ENCODE peak calls at places on chromosomes 5 and 9, in six cellular contexts. L, A, X, K, S and Y are unnamed samples.

GRCh38 chr5:157324237-157324636 is 58.3 kb downstream of the CYFIP2 start:
- DNase-seq in S (no peak), K (peak), X (no peak), A (no peak), L (no peak), Y (no peak)

GRCh38 chr9:133561976-133562554 is 27.6 kb downstream of the ADAMTSL2 start:
- DNase-seq in S (no peak), A (peak), X (no peak), L (no peak), K (no peak), Y (no peak)

GRCh38 chr5:1293416-1293996 is 1.4 kb downstream of the TERT start:
- DNase-seq in S (no peak), K (no peak), A (peak), X (no peak), L (no peak), Y (no peak)

GRCh38 chr5:58999804-59000595 is 417.1 kb downstream of the RAB3C start:
- DNase-seq in A (no peak), S (peak), X (no peak), L (no peak), K (peak), Y (no peak)

GRCh38 chr5:109983135-109983534 is 293.4 kb downstream of the MAN2A1 start:
- DNase-seq in L (no peak), A (no peak), X (no peak), S (no peak), K (no peak), Y (no peak)

GRCh38 chr5:131609774-131610173 is 25.3 kb downstream of the RAPGEF6 start:
- DNase-seq in X (no peak), A (no peak), S (no peak), K (no peak), L (no peak), Y (no peak)

GRCh38 chr5:177474094-177474493 is 660 bp upstream of the DBN1 start:
- DNase-seq in X (peak), A (no peak), L (no peak), S (no peak), K (no peak), Y (no peak)

GRCh38 chr9:20225841-20226240 is 396.5 kb downstream of the MLLT3 start:
- DNase-seq in X (no peak), A (no peak), S (no peak), K (no peak), L (no peak), Y (no peak)

GRCh38 chr9:73152953-73153352 is 1.3 kb downstream of the ANXA1 start:
- DNase-seq in K (no peak), X (no peak), S (no peak), L (peak), A (no peak), Y (no peak)

GRCh38 chr5:141245250-141245717 is at the start of gene PCDHB15:
- DNase-seq in X (no peak), L (no peak), K (peak), A (no peak), S (peak), Y (peak)

GRCh38 chr5:133071983-133072531 is 20.2 kb downstream of the HSPA4 start:
- DNase-seq in X (no peak), A (no peak), S (no peak), K (no peak), L (no peak), Y (no peak)

GRCh38 chr5:95887977-95888376 is 65.5 kb upstream of the GLRX start:
- DNase-seq in X (no peak), K (peak), A (no peak), S (no peak), L (no peak), Y (no peak)

GRCh38 chr9:129626944-129627297 is 958 bp downstream of the NTMT1 start:
- DNase-seq in L (no peak), A (no peak), K (no peak), X (no peak), S (no peak), Y (no peak)

GRCh38 chr5:51860532-51861018 is 477.3 kb downstream of the ISL1 start:
- DNase-seq in A (no peak), S (no peak), X (no peak), L (no peak), K (no peak), Y (no peak)

GRCh38 chr9:72828281-72828731 is 124.5 kb downstream of the ALDH1A1 start:
- DNase-seq in K (peak), S (no peak), A (no peak), L (no peak), X (no peak), Y (no peak)

DNA sequence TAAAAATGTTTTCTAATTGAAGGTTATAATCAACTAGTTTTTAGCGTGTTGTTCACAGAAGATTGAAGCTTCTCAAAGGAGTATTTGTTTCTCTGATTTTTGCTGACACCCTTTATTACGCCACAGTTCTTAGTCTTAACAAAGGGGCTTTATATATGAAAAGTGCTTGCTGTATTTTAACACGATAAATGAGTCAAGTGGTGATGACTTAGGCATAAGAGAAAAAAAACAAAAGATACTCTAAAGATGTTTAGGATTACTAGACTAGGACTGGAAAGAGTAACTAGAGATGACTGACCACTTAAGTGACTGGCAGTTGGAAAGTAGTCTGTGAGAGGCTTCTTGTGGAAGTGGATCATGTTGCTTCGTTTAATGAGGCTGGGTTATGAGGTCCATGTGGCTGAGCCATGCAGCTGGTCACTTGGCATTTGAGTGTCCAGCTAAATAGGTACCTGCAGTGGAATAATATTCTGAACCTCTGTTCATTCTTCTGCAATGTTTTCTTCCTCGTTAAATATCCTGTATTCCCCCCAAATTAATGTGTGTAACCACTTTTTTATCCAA is 69.4 kb upstream of the ACTBL2 start:
- DNase-seq in X (no peak), K (no peak), L (no peak), S (no peak), A (no peak), Y (no peak)
- TF ChIP-seq EP300 in X (no peak), K (no peak), L (no peak), S (no peak), A (no peak), Y (no peak)

DNA sequence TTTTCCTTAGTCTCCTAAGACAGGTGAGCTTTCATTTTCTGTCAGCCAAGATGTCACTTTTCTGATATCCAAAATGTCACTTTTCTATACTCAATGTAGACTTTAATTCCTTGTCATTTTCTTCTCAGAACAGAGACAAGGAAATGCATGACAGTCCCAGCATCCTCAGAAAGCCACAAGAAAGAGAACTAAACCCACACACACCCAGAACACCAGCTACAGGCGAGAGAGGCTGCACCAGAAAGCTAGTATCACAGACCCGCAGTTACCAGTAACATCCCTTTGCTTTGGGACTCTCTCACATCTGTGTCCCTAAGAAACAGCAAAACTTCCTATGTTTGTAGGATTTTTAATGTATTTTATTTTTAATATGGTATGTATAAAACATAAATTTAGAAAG is 17.1 kb downstream of the TRMO start:
- DNase-seq in K (no peak), L (no peak), X (no peak), S (no peak), A (no peak), Y (no peak)
- TF ChIP-seq EP300 in K (no peak), L (no peak), X (no peak), S (no peak), A (no peak), Y (no peak)

GRCh38 chr5:134438641-134439621 is 27.2 kb upstream of the CDKN2AIPNL start:
- DNase-seq in A (no peak), X (peak), S (no peak), K (peak), L (no peak), Y (peak)
- TF ChIP-seq EP300 in A (peak), X (peak), S (no peak), K (no peak), L (no peak), Y (no peak)

DNA sequence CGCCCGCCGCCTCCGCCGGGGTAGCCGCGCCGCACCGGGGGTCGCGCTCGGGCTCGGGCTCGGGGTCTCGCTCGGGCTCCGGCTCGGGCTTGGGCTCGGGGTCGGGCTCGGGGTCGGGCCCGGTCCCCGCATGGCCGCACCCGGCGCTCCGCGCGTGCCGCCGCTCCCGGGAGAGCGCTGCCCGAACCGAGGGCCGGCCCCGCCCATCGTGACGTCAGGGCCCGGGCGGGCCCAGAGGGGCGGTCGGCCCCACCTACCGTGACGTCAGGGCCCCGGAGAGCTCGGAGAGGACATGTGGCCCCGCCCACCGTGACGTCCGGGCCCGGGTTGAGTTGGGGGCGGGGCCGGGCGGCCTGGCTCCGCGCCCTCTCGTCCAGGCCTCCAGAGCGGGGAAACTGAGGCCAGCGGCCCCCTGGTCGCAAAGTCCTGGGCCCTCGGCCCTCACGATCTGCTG is at the start of gene NSMF:
- DNase-seq in A (peak), L (no peak), X (peak), S (peak), K (peak), Y (peak)
- TF ChIP-seq EP300 in A (no peak), L (no peak), X (no peak), S (no peak), K (no peak), Y (no peak)

GRCh38 chr5:164098536-164098935 is 593.1 kb downstream of the MAT2B start:
- DNase-seq in S (no peak), L (no peak), A (no peak), X (no peak), K (no peak), Y (no peak)

GRCh38 chr5:164094321-164094720 is 588.9 kb downstream of the MAT2B start:
- DNase-seq in A (no peak), L (no peak), X (no peak), K (no peak), S (no peak), Y (no peak)

GRCh38 chr5:164097747-164098146 is 592.3 kb downstream of the MAT2B start:
- DNase-seq in S (no peak), L (no peak), K (no peak), X (no peak), A (no peak), Y (no peak)

GRCh38 chr5:164098979-164099378 is 593.6 kb downstream of the MAT2B start:
- DNase-seq in X (no peak), S (no peak), K (no peak), L (no peak), A (no peak), Y (no peak)
- TF ChIP-seq EP300 in X (no peak), S (no peak), K (no peak), L (no peak), A (no peak), Y (no peak)